ENCODE peak calls at places on chromosomes 3 and 15, in six cellular contexts. Y, M, H, A, B and T are unnamed samples.
A peak's percentile ranks its signal among the peaks of the same experiment; 100 is the strongest.

GRCh38 chr3:18351823-18352744 is 73.1 kb downstream of the SATB1 start:
- DNase-seq in H (no peak), M (no peak), A (no peak), B (no peak), Y (no peak), T (no peak)

GRCh38 chr3:31185004-31185357 is 290.5 kb upstream of the GADL1 start:
- DNase-seq in A (no peak), B (no peak), Y (no peak), H (no peak), M (peak; percentile 24), T (no peak)

GRCh38 chr3:111072016-111072891 is 638 bp downstream of the NECTIN3 start:
- DNase-seq in H (peak; percentile 66), A (no peak), Y (peak; percentile 74), B (no peak), M (no peak), T (no peak)

GRCh38 chr15:81783586-81783985 is 262.2 kb downstream of the MEX3B start:
- DNase-seq in B (no peak), A (no peak), Y (no peak), H (no peak), M (no peak), T (no peak)

GRCh38 chr15:32802296-32802936 is 84.6 kb downstream of the GREM1 start:
- DNase-seq in M (peak; percentile 93), B (no peak), H (no peak), Y (no peak), A (no peak), T (no peak)

GRCh38 chr3:97793415-97794019 is 28.3 kb upstream of the CRYBG3 start:
- DNase-seq in H (no peak), M (peak; percentile 8), B (no peak), A (peak; percentile 25), Y (no peak), T (no peak)

GRCh38 chr15:75455982-75456531 is 4.6 kb upstream of the SIN3A start:
- DNase-seq in B (no peak), Y (peak; percentile 79), M (no peak), A (no peak), H (no peak), T (peak; percentile 40)

GRCh38 chr3:177665122-177665808 is 468.0 kb upstream of the TBL1XR1 start:
- DNase-seq in A (no peak), M (peak; percentile 62), H (no peak), B (no peak), Y (no peak), T (no peak)

GRCh38 chr15:70198441-70199123 is 100.9 kb upstream of the TLE3 start:
- DNase-seq in B (no peak), Y (peak; percentile 9), H (no peak), M (no peak), A (no peak), T (no peak)

GRCh38 chr3:152328841-152329240 is 60.1 kb downstream of the MBNL1 start:
- DNase-seq in M (peak; percentile 74), A (no peak), B (no peak), H (no peak), Y (no peak), T (no peak)

GRCh38 chr15:64634020-64634419 is 141.4 kb downstream of the RBPMS2 start:
- DNase-seq in B (no peak), H (no peak), A (peak; percentile 64), Y (no peak), M (no peak), T (peak; percentile 17)

GRCh38 chr15:80568876-80569605 is 126.1 kb upstream of the ABHD17C start:
- DNase-seq in Y (peak; percentile 48), B (no peak), A (no peak), M (no peak), H (no peak), T (no peak)

GRCh38 chr3:132536442-132537153 is 60.5 kb upstream of the ACKR4 start:
- DNase-seq in M (no peak), H (no peak), A (no peak), Y (no peak), B (no peak), T (no peak)

GRCh38 chr15:74603026-74603788 is 12.4 kb upstream of the CLK3 start:
- DNase-seq in M (no peak), B (no peak), Y (no peak), A (no peak), H (no peak), T (no peak)

GRCh38 chr3:123110238-123110952 is 43.6 kb downstream of the PDIA5 start:
- DNase-seq in A (no peak), B (no peak), H (no peak), M (no peak), Y (no peak), T (no peak)

GRCh38 chr3:120450914-120451669 is at the start of gene FSTL1:
- DNase-seq in B (no peak), H (peak; percentile 81), Y (peak; percentile 62), A (no peak), M (no peak), T (no peak)

GRCh38 chr15:47466357-47466756 is 250.9 kb upstream of the SEMA6D start:
- DNase-seq in B (no peak), Y (no peak), H (no peak), A (no peak), M (no peak), T (no peak)

GRCh38 chr3:25292604-25293003 is 135.5 kb upstream of the RARB start:
- DNase-seq in M (no peak), Y (no peak), B (no peak), H (no peak), A (no peak), T (no peak)

GRCh38 chr15:45827275-45827674 is 192.4 kb downstream of the SQOR start:
- DNase-seq in B (no peak), Y (no peak), M (no peak), A (no peak), H (no peak), T (no peak)

GRCh38 chr3:189132125-189132744 is 39.5 kb upstream of the TPRG1 start:
- DNase-seq in H (no peak), M (peak; percentile 58), B (no peak), Y (no peak), A (peak; percentile 21), T (peak; percentile 75)

GRCh38 chr3:49998326-49998725 is 58.4 kb downstream of the RBM6 start:
- DNase-seq in A (no peak), Y (no peak), M (peak; percentile 1), B (no peak), H (no peak), T (no peak)

GRCh38 chr3:101836160-101836559 is 13.2 kb upstream of the NFKBIZ start:
- DNase-seq in B (no peak), Y (no peak), A (no peak), H (no peak), M (no peak), T (no peak)

GRCh38 chr15:89136818-89137772 is 48.8 kb downstream of the ABHD2 start:
- DNase-seq in M (no peak), Y (no peak), H (peak; percentile 75), B (no peak), A (no peak), T (no peak)

GRCh38 chr3:30689202-30689641 is 82.8 kb downstream of the TGFBR2 start:
- DNase-seq in H (no peak), B (no peak), Y (no peak), M (no peak), A (no peak), T (no peak)

GRCh38 chr15:69484837-69485236 is 32.2 kb downstream of the RPLP1 start:
- DNase-seq in M (no peak), Y (no peak), B (no peak), H (no peak), A (no peak), T (no peak)

GRCh38 chr3:183298708-183299153 is 45.7 kb downstream of the B3GNT5 start:
- DNase-seq in B (no peak), H (peak; percentile 91), A (no peak), M (peak; percentile 98), Y (peak; percentile 80), T (no peak)

GRCh38 chr3:105504440-105504951 is 137.8 kb downstream of the ALCAM start:
- DNase-seq in B (no peak), Y (no peak), M (no peak), H (no peak), A (no peak), T (no peak)

GRCh38 chr3:151034303-151034702 is 51.2 kb upstream of the MED12L start:
- DNase-seq in B (no peak), A (no peak), Y (no peak), M (no peak), H (no peak), T (no peak)

GRCh38 chr3:21524113-21524512 is 226.9 kb downstream of the ZNF385D start:
- DNase-seq in A (no peak), H (no peak), Y (no peak), B (no peak), M (no peak), T (no peak)

GRCh38 chr15:69031013-69032001 is 16.8 kb downstream of the NOX5 start:
- DNase-seq in B (no peak), Y (peak; percentile 82), A (no peak), M (no peak), H (peak; percentile 67), T (no peak)

GRCh38 chr3:55523471-55523870 is 36.4 kb upstream of the WNT5A start:
- DNase-seq in B (no peak), M (no peak), A (no peak), Y (no peak), H (no peak), T (no peak)

GRCh38 chr3:123750659-123751420 is 133.3 kb downstream of the MYLK start:
- DNase-seq in H (no peak), M (peak; percentile 17), B (no peak), Y (no peak), A (no peak), T (no peak)

GRCh38 chr3:166955549-166955948 is 424.5 kb downstream of the ZBBX start:
- DNase-seq in Y (no peak), B (no peak), A (no peak), H (no peak), M (no peak), T (no peak)

GRCh38 chr3:152272771-152273242 is 4.1 kb downstream of the MBNL1 start:
- DNase-seq in A (no peak), B (no peak), M (peak; percentile 61), Y (no peak), H (no peak), T (no peak)